ENCODE peak calls at places on chromosomes 16 and 17, in ten cellular contexts. One of them, this sample, is unnamed.

GRCh38 chr17:11986939-11987329 is 10.3 kb downstream of the ZNF18 start:
- DNase-seq in putamen: peak
- DNase-seq in NCI-H510A: no peak
- DNase-seq in uterus: no peak
- DNase-seq in T-helper 9 cell: no peak
- DNase-seq in left kidney: peak
- DNase-seq in activated naive CD8-positive, alpha-beta T cell treated with anti-CD3 and anti-CD28 coated beads, Interleukin-2, amount 50 U/mL, for 24 hours: no peak
- DNase-seq in fibroblast of pulmonary artery: peak
- DNase-seq in AG09319: no peak
- DNase-seq in RWPE1: peak
- DNase-seq in this sample: no peak

GRCh38 chr17:77011173-77012011 is 129.4 kb upstream of the SEC14L1 start:
- DNase-seq in left kidney: peak
- DNase-seq in activated naive CD8-positive, alpha-beta T cell treated with anti-CD3 and anti-CD28 coated beads, Interleukin-2, amount 50 U/mL, for 24 hours: peak
- DNase-seq in uterus: no peak
- DNase-seq in AG09319: no peak
- DNase-seq in fibroblast of pulmonary artery: peak
- DNase-seq in RWPE1: peak
- DNase-seq in putamen: no peak
- DNase-seq in NCI-H510A: no peak
- DNase-seq in T-helper 9 cell: peak
- DNase-seq in this sample: no peak

GRCh38 chr16:81201267-81201666 is 37.2 kb upstream of the BCO1 start:
- DNase-seq in activated naive CD8-positive, alpha-beta T cell treated with anti-CD3 and anti-CD28 coated beads, Interleukin-2, amount 50 U/mL, for 24 hours: no peak
- DNase-seq in putamen: peak
- DNase-seq in AG09319: no peak
- DNase-seq in fibroblast of pulmonary artery: no peak
- DNase-seq in T-helper 9 cell: no peak
- DNase-seq in RWPE1: no peak
- DNase-seq in uterus: no peak
- DNase-seq in left kidney: no peak
- DNase-seq in NCI-H510A: no peak
- DNase-seq in this sample: no peak

GRCh38 chr17:20122236-20122879 is 113.2 kb downstream of the SPECC1 start:
- DNase-seq in left kidney: no peak
- DNase-seq in fibroblast of pulmonary artery: no peak
- DNase-seq in RWPE1: no peak
- DNase-seq in AG09319: no peak
- DNase-seq in T-helper 9 cell: no peak
- DNase-seq in putamen: peak
- DNase-seq in NCI-H510A: no peak
- DNase-seq in uterus: no peak
- DNase-seq in activated naive CD8-positive, alpha-beta T cell treated with anti-CD3 and anti-CD28 coated beads, Interleukin-2, amount 50 U/mL, for 24 hours: no peak
- DNase-seq in this sample: no peak

GRCh38 chr17:12365805-12366204 is 299.9 kb upstream of the MYOCD start:
- DNase-seq in T-helper 9 cell: no peak
- DNase-seq in uterus: peak
- DNase-seq in putamen: no peak
- DNase-seq in activated naive CD8-positive, alpha-beta T cell treated with anti-CD3 and anti-CD28 coated beads, Interleukin-2, amount 50 U/mL, for 24 hours: no peak
- DNase-seq in RWPE1: no peak
- DNase-seq in fibroblast of pulmonary artery: no peak
- DNase-seq in left kidney: no peak
- DNase-seq in NCI-H510A: no peak
- DNase-seq in AG09319: no peak
- DNase-seq in this sample: no peak

GRCh38 chr17:41625602-41626001 is 1.2 kb upstream of the KRT17 start:
- DNase-seq in RWPE1: peak
- DNase-seq in AG09319: no peak
- DNase-seq in left kidney: peak
- DNase-seq in activated naive CD8-positive, alpha-beta T cell treated with anti-CD3 and anti-CD28 coated beads, Interleukin-2, amount 50 U/mL, for 24 hours: no peak
- DNase-seq in T-helper 9 cell: no peak
- DNase-seq in NCI-H510A: no peak
- DNase-seq in fibroblast of pulmonary artery: no peak
- DNase-seq in putamen: no peak
- DNase-seq in uterus: no peak
- DNase-seq in this sample: no peak

GRCh38 chr17:78241277-78242023 is 10.0 kb downstream of the TMEM235 start:
- DNase-seq in putamen: peak
- DNase-seq in uterus: no peak
- DNase-seq in AG09319: no peak
- DNase-seq in left kidney: peak
- DNase-seq in T-helper 9 cell: no peak
- DNase-seq in NCI-H510A: no peak
- DNase-seq in activated naive CD8-positive, alpha-beta T cell treated with anti-CD3 and anti-CD28 coated beads, Interleukin-2, amount 50 U/mL, for 24 hours: no peak
- DNase-seq in RWPE1: peak
- DNase-seq in fibroblast of pulmonary artery: peak
- DNase-seq in this sample: no peak

GRCh38 chr16:51952500-51952899 is 594.4 kb downstream of the TOX3 start:
- DNase-seq in T-helper 9 cell: no peak
- DNase-seq in uterus: no peak
- DNase-seq in AG09319: no peak
- DNase-seq in RWPE1: no peak
- DNase-seq in putamen: no peak
- DNase-seq in activated naive CD8-positive, alpha-beta T cell treated with anti-CD3 and anti-CD28 coated beads, Interleukin-2, amount 50 U/mL, for 24 hours: no peak
- DNase-seq in left kidney: no peak
- DNase-seq in fibroblast of pulmonary artery: no peak
- DNase-seq in NCI-H510A: no peak
- DNase-seq in this sample: no peak

GRCh38 chr16:2231016-2231931 is 5.0 kb upstream of the DNASE1L2 start:
- DNase-seq in RWPE1: peak
- DNase-seq in activated naive CD8-positive, alpha-beta T cell treated with anti-CD3 and anti-CD28 coated beads, Interleukin-2, amount 50 U/mL, for 24 hours: no peak
- DNase-seq in putamen: no peak
- DNase-seq in fibroblast of pulmonary artery: no peak
- DNase-seq in T-helper 9 cell: no peak
- DNase-seq in AG09319: no peak
- DNase-seq in NCI-H510A: no peak
- DNase-seq in uterus: no peak
- DNase-seq in left kidney: no peak
- DNase-seq in this sample: no peak

GRCh38 chr17:18069101-18069500 is 18.6 kb upstream of the DRG2 start:
- DNase-seq in T-helper 9 cell: no peak
- DNase-seq in left kidney: no peak
- DNase-seq in uterus: no peak
- DNase-seq in AG09319: no peak
- DNase-seq in NCI-H510A: no peak
- DNase-seq in RWPE1: no peak
- DNase-seq in activated naive CD8-positive, alpha-beta T cell treated with anti-CD3 and anti-CD28 coated beads, Interleukin-2, amount 50 U/mL, for 24 hours: no peak
- DNase-seq in fibroblast of pulmonary artery: no peak
- DNase-seq in putamen: no peak
- DNase-seq in this sample: no peak

GRCh38 chr16:69166946-69167930 is 19.7 kb upstream of the SNTB2 start:
- DNase-seq in fibroblast of pulmonary artery: peak
- DNase-seq in T-helper 9 cell: no peak
- DNase-seq in activated naive CD8-positive, alpha-beta T cell treated with anti-CD3 and anti-CD28 coated beads, Interleukin-2, amount 50 U/mL, for 24 hours: no peak
- DNase-seq in NCI-H510A: no peak
- DNase-seq in uterus: no peak
- DNase-seq in putamen: no peak
- DNase-seq in RWPE1: no peak
- DNase-seq in AG09319: no peak
- DNase-seq in left kidney: no peak
- DNase-seq in this sample: no peak

GRCh38 chr17:8872705-8873426 is 5.4 kb upstream of the PIK3R6 start:
- DNase-seq in putamen: no peak
- DNase-seq in uterus: no peak
- DNase-seq in left kidney: peak
- DNase-seq in activated naive CD8-positive, alpha-beta T cell treated with anti-CD3 and anti-CD28 coated beads, Interleukin-2, amount 50 U/mL, for 24 hours: no peak
- DNase-seq in RWPE1: no peak
- DNase-seq in T-helper 9 cell: no peak
- DNase-seq in fibroblast of pulmonary artery: no peak
- DNase-seq in AG09319: no peak
- DNase-seq in NCI-H510A: no peak
- DNase-seq in this sample: no peak